ENCODE peak calls at places on chromosomes 6 and 20, in eight cellular contexts. One of them, this sample, is unnamed.
A peak's percentile ranks its signal among the peaks of the same experiment; 100 is the strongest.

GRCh38 chr6:151313060-151313459 is 73.3 kb downstream of the AKAP12 start:
- DNase-seq in NCI-H1930: peak; percentile 15
- DNase-seq in DMS79 treated with DMSO at 0.1 percent for 48 hours: peak; percentile 87
- DNase-seq in CD8-positive, alpha-beta T cell: no peak
- DNase-seq in PC-3: no peak
- DNase-seq in IMR-90: no peak
- DNase-seq in activated CD4-positive, alpha-beta T cell treated with anti-CD3 and anti-CD28 coated beads, Interleukin-2, amount 10 ng/mL, durations not matched to agents 7 days and 5 days: no peak
- DNase-seq in activated T-cell treated with anti-CD3 and anti-CD28 coated beads for 24 hours: no peak
- DNase-seq in this sample: peak; percentile 92

GRCh38 chr6:113381232-113381631 is 475.9 kb upstream of the MARCKS start:
- DNase-seq in DMS79 treated with DMSO at 0.1 percent for 48 hours: no peak
- DNase-seq in CD8-positive, alpha-beta T cell: no peak
- DNase-seq in NCI-H1930: no peak
- DNase-seq in IMR-90: peak; percentile 75
- DNase-seq in activated CD4-positive, alpha-beta T cell treated with anti-CD3 and anti-CD28 coated beads, Interleukin-2, amount 10 ng/mL, durations not matched to agents 7 days and 5 days: no peak
- DNase-seq in activated T-cell treated with anti-CD3 and anti-CD28 coated beads for 24 hours: no peak
- DNase-seq in PC-3: peak; percentile 7
- DNase-seq in this sample: no peak

GRCh38 chr6:7042056-7042653 is 65.6 kb upstream of the RREB1 start:
- DNase-seq in activated CD4-positive, alpha-beta T cell treated with anti-CD3 and anti-CD28 coated beads, Interleukin-2, amount 10 ng/mL, durations not matched to agents 7 days and 5 days: no peak
- DNase-seq in DMS79 treated with DMSO at 0.1 percent for 48 hours: no peak
- DNase-seq in IMR-90: no peak
- DNase-seq in NCI-H1930: no peak
- DNase-seq in activated T-cell treated with anti-CD3 and anti-CD28 coated beads for 24 hours: no peak
- DNase-seq in PC-3: peak; percentile 51
- DNase-seq in CD8-positive, alpha-beta T cell: no peak
- DNase-seq in this sample: no peak

GRCh38 chr20:21801193-21801592 is 95.7 kb downstream of the PAX1 start:
- DNase-seq in activated T-cell treated with anti-CD3 and anti-CD28 coated beads for 24 hours: no peak
- DNase-seq in DMS79 treated with DMSO at 0.1 percent for 48 hours: no peak
- DNase-seq in CD8-positive, alpha-beta T cell: no peak
- DNase-seq in NCI-H1930: no peak
- DNase-seq in PC-3: no peak
- DNase-seq in activated CD4-positive, alpha-beta T cell treated with anti-CD3 and anti-CD28 coated beads, Interleukin-2, amount 10 ng/mL, durations not matched to agents 7 days and 5 days: no peak
- DNase-seq in IMR-90: no peak
- DNase-seq in this sample: no peak

GRCh38 chr20:8700756-8701155 is 368.1 kb upstream of the PLCB4 start:
- DNase-seq in activated T-cell treated with anti-CD3 and anti-CD28 coated beads for 24 hours: no peak
- DNase-seq in IMR-90: no peak
- DNase-seq in PC-3: no peak
- DNase-seq in CD8-positive, alpha-beta T cell: no peak
- DNase-seq in DMS79 treated with DMSO at 0.1 percent for 48 hours: no peak
- DNase-seq in activated CD4-positive, alpha-beta T cell treated with anti-CD3 and anti-CD28 coated beads, Interleukin-2, amount 10 ng/mL, durations not matched to agents 7 days and 5 days: no peak
- DNase-seq in NCI-H1930: no peak
- DNase-seq in this sample: no peak

GRCh38 chr6:14046476-14047068 is 71.0 kb upstream of the CD83 start:
- DNase-seq in NCI-H1930: peak; percentile 34
- DNase-seq in PC-3: peak; percentile 87
- DNase-seq in IMR-90: peak; percentile 48
- DNase-seq in activated CD4-positive, alpha-beta T cell treated with anti-CD3 and anti-CD28 coated beads, Interleukin-2, amount 10 ng/mL, durations not matched to agents 7 days and 5 days: peak; percentile 51
- DNase-seq in activated T-cell treated with anti-CD3 and anti-CD28 coated beads for 24 hours: peak; percentile 28
- DNase-seq in CD8-positive, alpha-beta T cell: peak; percentile 32
- DNase-seq in DMS79 treated with DMSO at 0.1 percent for 48 hours: peak; percentile 3
- DNase-seq in this sample: no peak

GRCh38 chr6:72418495-72418894 is 203.4 kb upstream of the KCNQ5 start:
- DNase-seq in activated T-cell treated with anti-CD3 and anti-CD28 coated beads for 24 hours: no peak
- DNase-seq in activated CD4-positive, alpha-beta T cell treated with anti-CD3 and anti-CD28 coated beads, Interleukin-2, amount 10 ng/mL, durations not matched to agents 7 days and 5 days: no peak
- DNase-seq in NCI-H1930: no peak
- DNase-seq in PC-3: no peak
- DNase-seq in CD8-positive, alpha-beta T cell: no peak
- DNase-seq in DMS79 treated with DMSO at 0.1 percent for 48 hours: no peak
- DNase-seq in IMR-90: peak; percentile 89
- DNase-seq in this sample: no peak

GRCh38 chr6:74574794-74575193 is 631.1 kb downstream of the COL12A1 start:
- DNase-seq in activated CD4-positive, alpha-beta T cell treated with anti-CD3 and anti-CD28 coated beads, Interleukin-2, amount 10 ng/mL, durations not matched to agents 7 days and 5 days: no peak
- DNase-seq in PC-3: peak; percentile 39
- DNase-seq in NCI-H1930: no peak
- DNase-seq in activated T-cell treated with anti-CD3 and anti-CD28 coated beads for 24 hours: no peak
- DNase-seq in CD8-positive, alpha-beta T cell: no peak
- DNase-seq in DMS79 treated with DMSO at 0.1 percent for 48 hours: no peak
- DNase-seq in IMR-90: peak; percentile 58
- DNase-seq in this sample: no peak

GRCh38 chr20:25544760-25545159 is 40.6 kb downstream of the NINL start:
- DNase-seq in activated CD4-positive, alpha-beta T cell treated with anti-CD3 and anti-CD28 coated beads, Interleukin-2, amount 10 ng/mL, durations not matched to agents 7 days and 5 days: no peak
- DNase-seq in CD8-positive, alpha-beta T cell: no peak
- DNase-seq in NCI-H1930: no peak
- DNase-seq in IMR-90: no peak
- DNase-seq in PC-3: no peak
- DNase-seq in activated T-cell treated with anti-CD3 and anti-CD28 coated beads for 24 hours: no peak
- DNase-seq in DMS79 treated with DMSO at 0.1 percent for 48 hours: peak; percentile 2
- DNase-seq in this sample: no peak

GRCh38 chr20:21232546-21233280 is 70.4 kb upstream of the XRN2 start:
- DNase-seq in NCI-H1930: peak; percentile 32
- DNase-seq in DMS79 treated with DMSO at 0.1 percent for 48 hours: peak; percentile 4
- DNase-seq in PC-3: no peak
- DNase-seq in CD8-positive, alpha-beta T cell: no peak
- DNase-seq in activated CD4-positive, alpha-beta T cell treated with anti-CD3 and anti-CD28 coated beads, Interleukin-2, amount 10 ng/mL, durations not matched to agents 7 days and 5 days: no peak
- DNase-seq in activated T-cell treated with anti-CD3 and anti-CD28 coated beads for 24 hours: no peak
- DNase-seq in IMR-90: no peak
- DNase-seq in this sample: no peak

GRCh38 chr6:166556871-166557322 is 29.6 kb downstream of the RAMACL start:
- DNase-seq in activated CD4-positive, alpha-beta T cell treated with anti-CD3 and anti-CD28 coated beads, Interleukin-2, amount 10 ng/mL, durations not matched to agents 7 days and 5 days: no peak
- DNase-seq in DMS79 treated with DMSO at 0.1 percent for 48 hours: peak; percentile 82
- DNase-seq in IMR-90: peak; percentile 65
- DNase-seq in PC-3: peak; percentile 96
- DNase-seq in activated T-cell treated with anti-CD3 and anti-CD28 coated beads for 24 hours: no peak
- DNase-seq in NCI-H1930: no peak
- DNase-seq in CD8-positive, alpha-beta T cell: no peak
- DNase-seq in this sample: no peak

GRCh38 chr6:53112871-53113270 is 35.8 kb downstream of the GCM1 start:
- DNase-seq in CD8-positive, alpha-beta T cell: no peak
- DNase-seq in activated CD4-positive, alpha-beta T cell treated with anti-CD3 and anti-CD28 coated beads, Interleukin-2, amount 10 ng/mL, durations not matched to agents 7 days and 5 days: no peak
- DNase-seq in PC-3: peak; percentile 85
- DNase-seq in NCI-H1930: no peak
- DNase-seq in IMR-90: no peak
- DNase-seq in DMS79 treated with DMSO at 0.1 percent for 48 hours: no peak
- DNase-seq in activated T-cell treated with anti-CD3 and anti-CD28 coated beads for 24 hours: no peak
- DNase-seq in this sample: peak; percentile 47

GRCh38 chr6:32973144-32973854 is 4.9 kb downstream of the BRD2 start:
- DNase-seq in PC-3: peak; percentile 27
- DNase-seq in DMS79 treated with DMSO at 0.1 percent for 48 hours: peak; percentile 6
- DNase-seq in CD8-positive, alpha-beta T cell: peak; percentile 65
- DNase-seq in IMR-90: peak; percentile 40
- DNase-seq in activated T-cell treated with anti-CD3 and anti-CD28 coated beads for 24 hours: no peak
- DNase-seq in activated CD4-positive, alpha-beta T cell treated with anti-CD3 and anti-CD28 coated beads, Interleukin-2, amount 10 ng/mL, durations not matched to agents 7 days and 5 days: peak; percentile 59
- DNase-seq in NCI-H1930: peak; percentile 22
- DNase-seq in this sample: no peak

GRCh38 chr6:149934249-149935156 is 7.3 kb upstream of the ULBP2 start:
- DNase-seq in CD8-positive, alpha-beta T cell: peak; percentile 74
- DNase-seq in activated CD4-positive, alpha-beta T cell treated with anti-CD3 and anti-CD28 coated beads, Interleukin-2, amount 10 ng/mL, durations not matched to agents 7 days and 5 days: peak; percentile 80
- DNase-seq in IMR-90: peak; percentile 77
- DNase-seq in NCI-H1930: peak; percentile 45
- DNase-seq in PC-3: peak; percentile 83
- DNase-seq in activated T-cell treated with anti-CD3 and anti-CD28 coated beads for 24 hours: peak; percentile 62
- DNase-seq in DMS79 treated with DMSO at 0.1 percent for 48 hours: peak; percentile 48
- DNase-seq in this sample: no peak

GRCh38 chr20:11807070-11807741 is 110.5 kb upstream of the BTBD3 start:
- DNase-seq in NCI-H1930: no peak
- DNase-seq in PC-3: peak; percentile 92
- DNase-seq in activated CD4-positive, alpha-beta T cell treated with anti-CD3 and anti-CD28 coated beads, Interleukin-2, amount 10 ng/mL, durations not matched to agents 7 days and 5 days: no peak
- DNase-seq in IMR-90: peak; percentile 93
- DNase-seq in DMS79 treated with DMSO at 0.1 percent for 48 hours: no peak
- DNase-seq in activated T-cell treated with anti-CD3 and anti-CD28 coated beads for 24 hours: no peak
- DNase-seq in CD8-positive, alpha-beta T cell: no peak
- DNase-seq in this sample: no peak